ENCODE peak calls at places on chromosome 21, in six cellular contexts. L is lower leg skin, I is cardiac fibroblast, U is uterus, W is ovary, E is lung. G is an unnamed sample.

GRCh38 chr21:14616303-14617039 is 70.4 kb upstream of the SAMSN1 start:
- DNase-seq in E (no peak), W (no peak), I (peak; percentile 70), U (no peak), L (no peak), G (no peak)

GRCh38 chr21:34886554-34887385 is 162.3 kb downstream of the RUNX1 start:
- DNase-seq in I (no peak), U (no peak), W (peak; percentile 34), E (no peak), L (no peak), G (peak; percentile 39)

GRCh38 chr21:29164330-29164942 is 34.0 kb downstream of the MAP3K7CL start:
- DNase-seq in U (no peak), E (no peak), L (no peak), I (peak; percentile 95), W (no peak), G (peak; percentile 89)

GRCh38 chr21:46048926-46049889 is 48.7 kb upstream of the COL6A2 start:
- DNase-seq in L (peak; percentile 91), W (peak; percentile 92), U (peak; percentile 98), E (peak; percentile 65), I (peak; percentile 100), G (peak; percentile 98)

GRCh38 chr21:18275740-18276139 is 31.1 kb downstream of the CHODL start:
- DNase-seq in I (no peak), U (no peak), E (no peak), L (no peak), W (no peak), G (no peak)

GRCh38 chr21:33492571-33492970 is 1.1 kb upstream of the DNAJC28 start:
- DNase-seq in E (no peak), W (no peak), L (no peak), I (peak; percentile 84), U (no peak), G (peak; percentile 5)

GRCh38 chr21:29568020-29568419 is 269.3 kb downstream of the BACH1 start:
- DNase-seq in U (no peak), W (no peak), I (no peak), E (no peak), L (no peak), G (no peak)

GRCh38 chr21:34545079-34545884 is 33.3 kb upstream of the KCNE1 start:
- DNase-seq in U (no peak), I (peak; percentile 77), L (no peak), W (no peak), E (peak; percentile 67), G (peak; percentile 73)

GRCh38 chr21:37230632-37231246 is 36.4 kb downstream of the VPS26C start:
- DNase-seq in L (no peak), I (no peak), W (no peak), E (no peak), U (no peak), G (no peak)

GRCh38 chr21:40760811-40761210 is 86.1 kb downstream of the DSCAM start:
- DNase-seq in I (no peak), U (no peak), E (no peak), W (no peak), L (no peak), G (no peak)

GRCh38 chr21:18274370-18274769 is 29.7 kb downstream of the CHODL start:
- DNase-seq in U (no peak), E (no peak), W (no peak), L (no peak), I (no peak), G (no peak)

GRCh38 chr21:35211767-35212166 is 162.7 kb upstream of the RUNX1 start:
- DNase-seq in I (no peak), E (no peak), L (no peak), U (no peak), W (no peak), G (no peak)

DNA sequence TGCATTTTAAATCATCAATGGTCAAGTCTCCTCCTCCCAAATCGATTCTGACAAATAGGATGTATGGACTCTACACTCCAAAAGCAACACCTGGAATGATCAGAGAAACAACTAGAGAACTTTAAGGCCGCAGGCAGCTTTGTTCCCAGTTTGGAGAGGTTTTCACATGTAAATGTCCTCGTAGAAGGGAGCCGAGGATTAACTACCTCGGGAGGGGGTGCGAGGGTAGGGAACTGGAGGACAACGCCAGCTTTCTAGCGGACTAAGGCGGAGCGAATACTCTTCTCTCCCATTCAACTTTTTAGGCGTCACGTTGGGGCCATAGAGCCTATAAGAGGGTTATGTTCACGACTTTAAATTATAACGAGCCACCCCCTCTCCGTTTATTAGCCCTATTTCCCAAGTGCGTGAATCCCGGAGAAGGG is 1.2 kb downstream of the SCAF4 start:
- DNase-seq in W (no peak), U (no peak), I (peak; percentile 48), E (no peak), L (no peak), G (peak; percentile 30)
- H3K4me3 ChIP-seq in W (peak overlapping the region; percentile 96), U (peak overlapping the region; percentile 64), I (peak overlapping the region; percentile 78), E (peak overlapping the region; percentile 98), L (peak overlapping the region; percentile 100), G (peak overlapping the region; percentile 80)

DNA sequence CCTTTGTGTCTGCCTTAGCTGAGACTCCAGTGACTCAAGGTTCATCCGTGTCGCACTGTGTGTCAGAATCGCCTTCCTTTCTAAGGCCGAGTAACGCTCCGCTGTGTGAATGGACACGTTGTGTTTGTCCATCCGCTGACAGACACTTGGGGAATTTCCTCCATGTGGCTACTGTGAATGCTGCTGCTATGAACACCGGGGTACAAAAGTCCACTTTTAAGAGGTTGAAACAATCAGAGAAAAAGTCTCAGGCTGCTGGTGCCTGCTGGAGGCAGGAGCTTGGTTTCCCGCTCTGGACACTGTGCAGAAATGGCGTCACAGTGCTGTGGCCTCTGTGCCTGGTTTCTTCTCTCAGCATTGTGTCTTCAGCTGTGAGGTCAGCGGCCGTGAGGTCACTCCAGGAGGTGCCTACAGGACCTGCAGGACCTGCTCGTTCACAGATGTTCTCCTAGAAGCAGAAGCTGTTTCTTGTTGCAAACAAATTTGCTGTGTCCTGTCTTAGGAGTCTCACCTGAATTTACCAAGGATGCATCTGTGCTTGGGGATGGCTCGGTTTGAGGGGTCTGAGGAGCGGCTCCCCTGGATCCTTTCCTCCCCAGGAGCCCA is 34.2 kb downstream of the KRTAP10-1 start:
- DNase-seq in W (no peak), U (no peak), L (no peak), I (no peak), E (no peak), G (no peak)
- TF ChIP-seq CTCF in W (no peak), U (no peak), L (no peak), I (no peak), E (no peak), G (no peak)

DNA sequence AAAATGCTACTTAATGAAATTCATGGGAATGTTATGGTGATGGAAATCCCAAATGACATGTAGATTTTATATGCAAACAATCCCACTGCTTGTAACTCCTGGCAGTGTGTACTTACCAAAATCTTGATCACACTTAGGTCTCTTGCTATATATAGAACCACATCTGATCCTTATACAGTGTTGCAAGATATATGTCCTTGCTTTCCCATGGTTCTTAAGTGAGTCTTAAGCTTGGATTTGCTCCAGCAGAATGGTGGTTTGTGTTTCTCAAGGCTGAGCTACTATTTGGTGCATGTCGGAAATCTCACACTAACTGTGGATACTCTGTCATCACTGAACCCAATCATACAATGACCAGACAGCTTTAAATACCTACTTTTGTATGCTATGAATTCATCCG is 50.0 kb downstream of the KCNJ15 start:
- DNase-seq in W (no peak), L (no peak), I (peak; percentile 99), U (no peak), E (no peak), G (peak; percentile 94)
- H3K4me3 ChIP-seq in W (no peak overlapping the region), L (no peak overlapping the region), I (no peak overlapping the region), U (no peak overlapping the region), E (no peak overlapping the region), G (no peak overlapping the region)

DNA sequence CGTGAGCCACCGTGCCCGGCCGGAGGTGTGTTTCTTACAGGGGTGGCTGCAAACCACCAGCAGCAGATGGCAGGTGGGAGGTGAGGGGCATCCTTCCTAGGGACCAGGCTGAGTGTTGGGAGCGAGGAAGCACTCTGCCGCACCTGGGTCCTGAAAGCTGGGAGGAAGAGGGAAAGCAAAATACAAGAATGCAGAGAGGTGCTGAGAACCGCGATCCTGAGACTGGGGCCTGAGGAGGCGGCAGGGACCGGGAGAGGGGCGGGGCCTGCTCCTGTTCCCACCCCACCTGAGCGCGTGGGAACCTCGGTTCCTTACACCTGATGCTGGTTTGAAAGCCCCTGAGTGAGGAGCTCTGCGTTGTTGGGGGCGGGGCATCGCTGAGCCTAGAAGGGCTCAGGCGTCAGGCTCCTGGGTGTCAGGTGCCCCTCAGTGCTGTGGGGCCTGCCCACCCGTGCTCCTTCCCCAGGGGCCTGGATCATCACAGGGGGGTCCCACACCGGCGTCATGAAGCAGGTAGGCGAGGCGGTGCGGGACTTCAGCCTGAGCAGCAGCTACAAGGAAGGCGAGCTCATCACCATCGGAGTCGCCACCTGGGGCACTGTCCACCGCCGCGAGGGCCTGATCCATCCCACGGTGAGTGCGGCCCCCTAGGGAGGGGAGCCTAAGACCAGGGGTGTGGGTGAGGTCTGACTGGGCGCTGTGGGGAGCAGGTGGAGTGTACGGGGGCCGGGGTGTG is 15.5 kb downstream of the TRPM2 start:
- DNase-seq in I (no peak), E (no peak), L (no peak), U (peak; percentile 6), W (no peak), G (no peak)
- TF ChIP-seq CTCF in I (no peak), E (no peak), L (no peak), U (no peak), W (no peak), G (no peak)

GRCh38 chr21:23017989-23018388 is 2019.8 kb downstream of the NCAM2 start:
- DNase-seq in W (no peak), U (no peak), I (no peak), L (no peak), E (no peak), G (no peak)

GRCh38 chr21:23016617-23017016 is 2018.4 kb downstream of the NCAM2 start:
- DNase-seq in L (no peak), U (no peak), E (no peak), I (no peak), W (no peak), G (no peak)

GRCh38 chr21:23009360-23009759 is 2011.2 kb downstream of the NCAM2 start:
- DNase-seq in W (no peak), U (no peak), E (no peak), I (no peak), L (no peak), G (no peak)

GRCh38 chr21:23008803-23009202 is 2010.6 kb downstream of the NCAM2 start:
- DNase-seq in I (no peak), E (no peak), L (no peak), U (no peak), W (no peak), G (no peak)

GRCh38 chr21:23014021-23014420 is 2015.8 kb downstream of the NCAM2 start:
- DNase-seq in L (no peak), I (no peak), E (no peak), W (no peak), U (no peak), G (no peak)
- H3K4me3 ChIP-seq in L (no peak overlapping the region), I (no peak overlapping the region), E (no peak overlapping the region), W (no peak overlapping the region), U (no peak overlapping the region), G (no peak overlapping the region)

DNA sequence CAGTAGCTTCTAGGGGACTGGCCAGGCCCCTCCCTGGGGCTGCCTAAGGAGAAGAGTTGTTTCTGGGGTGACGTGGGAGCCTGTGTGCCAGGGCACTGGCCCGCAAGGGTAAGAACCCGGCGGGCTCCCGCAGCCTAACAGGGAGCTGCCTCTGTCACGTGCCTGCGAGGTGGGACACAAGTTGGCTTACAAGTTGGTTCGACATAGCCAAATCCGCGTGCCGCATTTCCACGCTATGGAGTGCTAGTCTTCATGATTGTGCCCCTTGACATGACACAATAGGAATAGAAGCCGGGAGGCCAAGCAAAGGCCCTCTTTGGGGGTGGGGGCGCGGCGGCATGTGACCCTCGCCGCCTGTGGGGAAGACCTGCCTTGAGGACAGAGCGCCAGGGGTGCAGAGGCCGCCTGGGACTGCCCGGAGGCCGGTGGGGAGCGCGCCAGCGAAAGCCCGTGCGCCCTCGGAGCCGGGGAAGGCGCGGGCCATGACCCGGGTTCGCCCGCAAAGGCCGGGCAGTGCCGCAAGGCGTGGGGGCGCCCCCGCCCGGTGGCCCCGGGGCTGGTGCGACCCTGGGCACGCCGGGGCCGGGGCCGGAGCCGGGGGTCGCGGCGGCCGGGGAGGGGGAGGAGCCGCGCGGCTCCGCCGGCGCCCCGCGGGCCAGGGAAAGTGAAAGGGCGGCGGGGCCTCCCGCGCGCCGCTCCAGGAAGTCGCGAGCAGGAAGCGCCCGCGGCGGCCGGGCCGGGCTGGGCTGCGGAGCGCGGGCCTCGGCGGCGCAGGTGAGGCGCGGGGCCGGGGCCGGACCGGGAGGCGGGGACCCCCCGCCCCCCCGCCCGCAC is at the start of gene SLC37A1:
- DNase-seq in L (no peak), E (no peak), W (no peak), I (peak; percentile 18), U (no peak), G (no peak)
- TF ChIP-seq CTCF in L (no peak), E (no peak), W (no peak), I (no peak), U (no peak), G (no peak)